ENCODE peak calls at places on chromosome 21, in five cellular contexts. X is A549, B is tibial nerve, E is HepG2, G is K562. F is an unnamed sample.
A peak's percentile ranks its signal among the peaks of the same experiment; 100 is the strongest.

GRCh38 chr21:14864211-14865021 is 200.4 kb downstream of the NRIP1 start:
- DNase-seq in X (peak; percentile 21), B (peak; percentile 77), E (peak; percentile 94), G (peak; percentile 46), F (peak; percentile 63)

GRCh38 chr21:19999369-20000272 is 998.6 kb upstream of the NCAM2 start:
- DNase-seq in X (no peak), B (no peak), E (no peak), G (peak; percentile 17), F (no peak)

GRCh38 chr21:24023402-24023801 is 1583.9 kb downstream of the MRPL39 start:
- DNase-seq in X (no peak), B (no peak), E (no peak), G (no peak), F (no peak)

GRCh38 chr21:45098867-45099266 is 24.5 kb downstream of the ADARB1 start:
- DNase-seq in X (no peak), B (no peak), E (peak; percentile 32), G (peak; percentile 46), F (no peak)

GRCh38 chr21:30718239-30718909 is at the start of gene KRTAP21-3:
- DNase-seq in X (no peak), B (no peak), E (no peak), G (no peak), F (no peak)

GRCh38 chr21:15826147-15826780 is 96.5 kb downstream of the USP25 start:
- DNase-seq in X (peak; percentile 21), B (no peak), E (peak; percentile 72), G (peak; percentile 13), F (no peak)

GRCh38 chr21:16569679-16570078 is 839.9 kb downstream of the USP25 start:
- DNase-seq in X (no peak), B (no peak), E (no peak), G (no peak), F (no peak)

GRCh38 chr21:45383615-45384201 is 21.3 kb upstream of the COL18A1 start:
- DNase-seq in X (no peak), B (no peak), E (no peak), G (no peak), F (peak; percentile 48)

GRCh38 chr21:46667735-46668380 is 32.4 kb downstream of the PRMT2 start:
- DNase-seq in X (no peak), B (no peak), E (peak; percentile 14), G (no peak), F (no peak)

GRCh38 chr21:45802425-45802824 is 158.9 kb downstream of the PCBP3 start:
- DNase-seq in X (no peak), B (no peak), E (no peak), G (no peak), F (no peak)

GRCh38 chr21:45430521-45431501 is 25.8 kb downstream of the COL18A1 start:
- DNase-seq in X (no peak), B (no peak), E (peak; percentile 95), G (peak; percentile 83), F (no peak)

GRCh38 chr21:46404306-46404705 is 54.4 kb upstream of the DIP2A start:
- DNase-seq in X (no peak), B (no peak), E (no peak), G (no peak), F (no peak)

GRCh38 chr21:9780441-9780937 is 740.9 kb upstream of the TPTE start:
- DNase-seq in X (no peak), B (no peak), E (no peak), G (no peak), F (no peak)

GRCh38 chr21:18244721-18245486 is at the start of gene CHODL:
- DNase-seq in X (no peak), B (no peak), E (no peak), G (no peak), F (peak; percentile 13)

GRCh38 chr21:39182484-39183271 is 573 bp downstream of the PSMG1 start:
- DNase-seq in X (no peak), B (no peak), E (no peak), G (no peak), F (no peak)

GRCh38 chr21:33658919-33659318 is 16.6 kb downstream of the ITSN1 start:
- DNase-seq in X (no peak), B (no peak), E (no peak), G (no peak), F (no peak)

GRCh38 chr21:46092811-46093667 is 4.9 kb upstream of the COL6A2 start:
- DNase-seq in X (no peak), B (no peak), E (no peak), G (no peak), F (peak; percentile 60)

GRCh38 chr21:39020751-39021474 is 162.3 kb downstream of the PSMG1 start:
- DNase-seq in X (no peak), B (no peak), E (peak; percentile 64), G (no peak), F (no peak)

GRCh38 chr21:16583567-16583966 is 853.8 kb downstream of the USP25 start:
- DNase-seq in X (no peak), B (no peak), E (no peak), G (no peak), F (no peak)

GRCh38 chr21:44820851-44821250 is 3.0 kb upstream of the SUMO3 start:
- DNase-seq in X (no peak), B (no peak), E (no peak), G (no peak), F (no peak)

GRCh38 chr21:44846485-44847260 is 26.8 kb downstream of the PTTG1IP start:
- DNase-seq in X (no peak), B (peak; percentile 68), E (peak; percentile 48), G (no peak), F (no peak)

GRCh38 chr21:38327984-38328383 is 71.2 kb downstream of the KCNJ15 start:
- DNase-seq in X (no peak), B (no peak), E (no peak), G (no peak), F (no peak)

GRCh38 chr21:35649186-35649585 is 411.1 kb downstream of the SETD4 start:
- DNase-seq in X (no peak), B (no peak), E (no peak), G (no peak), F (no peak)

GRCh38 chr21:17598437-17598836 is 14.3 kb downstream of the BTG3 start:
- DNase-seq in X (no peak), B (no peak), E (no peak), G (no peak), F (no peak)

GRCh38 chr21:38499296-38499695 is 1.0 kb upstream of the ERG start:
- DNase-seq in X (no peak), B (no peak), E (no peak), G (no peak), F (no peak)

GRCh38 chr21:41142051-41142795 is 25.7 kb upstream of the BACE2 start:
- DNase-seq in X (peak; percentile 12), B (peak; percentile 38), E (peak; percentile 2), G (no peak), F (no peak)

GRCh38 chr21:35189077-35189863 is 140.2 kb upstream of the RUNX1 start:
- DNase-seq in X (no peak), B (no peak), E (no peak), G (no peak), F (peak; percentile 52)

GRCh38 chr21:14975136-14975905 is 89.5 kb downstream of the NRIP1 start:
- DNase-seq in X (no peak), B (no peak), E (no peak), G (no peak), F (no peak)

GRCh38 chr21:38308010-38308784 is 51.4 kb downstream of the KCNJ15 start:
- DNase-seq in X (no peak), B (no peak), E (no peak), G (no peak), F (no peak)

GRCh38 chr21:46442938-46443337 is 15.8 kb upstream of the DIP2A start:
- DNase-seq in X (no peak), B (no peak), E (no peak), G (no peak), F (no peak)

GRCh38 chr21:44253832-44254700 is 7.6 kb downstream of the DNMT3L start:
- DNase-seq in X (no peak), B (no peak), E (no peak), G (no peak), F (no peak)

GRCh38 chr21:39690454-39690853 is 54.5 kb upstream of the IGSF5 start:
- DNase-seq in X (no peak), B (no peak), E (no peak), G (no peak), F (no peak)

GRCh38 chr21:25717491-25718139 is 17.1 kb downstream of the ATP5PF start:
- DNase-seq in X (no peak), B (no peak), E (no peak), G (peak; percentile 44), F (no peak)

GRCh38 chr21:25722631-25723030 is 12.1 kb downstream of the ATP5PF start:
- DNase-seq in X (no peak), B (no peak), E (no peak), G (no peak), F (no peak)

GRCh38 chr21:25721987-25722386 is 12.7 kb downstream of the ATP5PF start:
- DNase-seq in X (no peak), B (no peak), E (no peak), G (no peak), F (no peak)
- TF ChIP-seq EP300 in X (no peak), B (no peak), E (no peak), G (no peak), F (no peak)

DNA sequence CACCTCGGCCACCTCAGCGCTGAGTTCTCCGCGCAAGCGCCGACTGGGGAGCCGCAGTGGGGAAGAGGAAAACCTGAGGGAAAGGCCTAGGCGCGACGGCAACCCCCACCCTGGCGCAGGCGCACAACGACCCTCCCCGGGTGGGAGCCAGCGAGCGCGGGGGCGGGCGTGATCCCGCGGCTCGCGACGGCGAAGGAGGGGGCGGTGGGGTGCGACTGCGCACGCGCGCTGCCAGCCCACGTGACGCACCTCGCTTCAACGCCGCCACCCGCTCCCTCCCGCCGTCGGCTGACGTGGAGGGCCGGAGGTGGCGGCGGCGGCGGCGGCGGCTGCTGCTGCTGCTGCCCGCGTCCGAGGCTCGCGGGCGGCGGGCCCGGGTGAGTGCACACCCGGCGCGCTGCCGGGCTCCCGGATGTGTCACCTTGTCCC is at the start of the genes PIGP and TTC3:
- DNase-seq in X (peak; percentile 67), B (peak; percentile 85), E (peak; percentile 87), G (peak; percentile 100), F (peak; percentile 99)
- TF ChIP-seq EP300 in X (no peak), B (peak; percentile 92), E (no peak), G (peak; percentile 27), F (no peak)

DNA sequence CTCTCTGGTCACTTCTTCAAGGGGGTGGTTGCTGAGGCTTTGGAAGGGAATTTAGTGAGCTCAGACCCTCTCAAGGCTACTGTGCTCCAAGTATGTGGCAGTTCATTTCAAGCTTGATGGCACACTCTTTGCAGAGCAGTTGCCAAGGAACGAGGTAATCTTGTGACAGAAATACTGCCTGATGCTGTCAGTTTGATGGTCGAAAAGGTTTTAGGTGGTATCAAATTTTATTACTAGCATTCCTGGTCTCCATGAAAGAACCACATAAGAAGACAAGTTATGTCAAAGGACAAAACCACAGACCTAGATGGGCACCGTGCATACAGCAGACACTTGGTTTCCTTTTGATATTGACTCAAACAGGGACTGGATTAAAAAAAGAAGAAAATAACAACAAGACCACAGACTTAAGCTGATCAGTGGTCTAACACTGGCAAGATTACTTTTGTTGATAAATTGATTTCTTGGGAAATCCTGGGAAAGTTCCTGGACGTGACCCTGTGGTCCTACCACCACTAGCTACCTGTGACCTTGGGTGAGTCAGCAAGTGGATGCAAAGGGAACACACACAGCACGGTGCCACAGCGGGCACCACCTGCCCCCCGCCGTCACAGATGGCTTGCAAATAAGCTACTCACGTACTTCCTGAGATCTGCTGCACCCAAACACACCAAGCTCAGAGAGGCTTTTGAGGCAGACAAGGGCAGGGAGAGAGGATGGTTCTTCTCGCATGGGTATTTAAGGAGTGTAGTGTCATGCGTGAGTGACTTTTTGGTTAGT is 12.8 kb downstream of the CFAP298 start:
- DNase-seq in X (no peak), B (no peak), E (peak; percentile 25), G (no peak), F (no peak)
- TF ChIP-seq EP300 in X (no peak), B (no peak), E (no peak), G (no peak), F (no peak)

GRCh38 chr21:25464275-25464674 is 143.0 kb downstream of the MRPL39 start:
- DNase-seq in X (no peak), B (no peak), E (no peak), G (no peak), F (no peak)
- TF ChIP-seq EP300 in X (no peak), B (no peak), E (no peak), G (no peak), F (no peak)